ENCODE peak calls at places on chromosomes 11 and 22, in four cellular contexts. X is K562; P is naive thymus-derived CD4-positive, alpha-beta T cell; E is fibroblast of lung. L is an unnamed sample. For H3K36me3 and H3K4me1, the result is how much of the 10 kb centered on the place peaks cover.

GRCh38 chr11:118132385-118133151 is 20.1 kb downstream of the SCN4B start:
- DNase-seq in P (no peak), E (no peak), X (no peak), L (no peak)

GRCh38 chr22:46064236-46064965 is 85.9 kb upstream of the PPARA start:
- DNase-seq in X (no peak), E (peak), P (no peak), L (no peak)

GRCh38 chr11:70145025-70145529 is 58.0 kb upstream of the FADD start:
- DNase-seq in P (no peak), E (no peak), X (no peak), L (no peak)

GRCh38 chr11:27443746-27444465 is 28.7 kb downstream of the LGR4 start:
- DNase-seq in E (no peak), X (no peak), P (no peak), L (peak)

GRCh38 chr11:92838655-92839334 is 130.7 kb upstream of the MTNR1B start:
- DNase-seq in P (no peak), X (no peak), E (peak), L (peak)

GRCh38 chr11:61512435-61512834 is 3.9 kb downstream of the LRRC10B start:
- DNase-seq in P (no peak), X (no peak), E (no peak), L (no peak)

GRCh38 chr11:65298131-65298535 is 16.5 kb upstream of the CDC42EP2 start:
- DNase-seq in X (no peak), E (no peak), P (no peak), L (peak)

GRCh38 chr11:96314326-96315050 is 28.5 kb downstream of the MAML2 start:
- DNase-seq in P (no peak), E (peak), X (no peak), L (no peak)

GRCh38 chr11:72521672-72522071 is 87.3 kb upstream of the CLPB start:
- DNase-seq in P (no peak), E (no peak), X (no peak), L (no peak)

GRCh38 chr11:104163100-104164027 is 583 bp downstream of the PDGFD start:
- DNase-seq in P (no peak), X (no peak), E (peak), L (peak)

DNA sequence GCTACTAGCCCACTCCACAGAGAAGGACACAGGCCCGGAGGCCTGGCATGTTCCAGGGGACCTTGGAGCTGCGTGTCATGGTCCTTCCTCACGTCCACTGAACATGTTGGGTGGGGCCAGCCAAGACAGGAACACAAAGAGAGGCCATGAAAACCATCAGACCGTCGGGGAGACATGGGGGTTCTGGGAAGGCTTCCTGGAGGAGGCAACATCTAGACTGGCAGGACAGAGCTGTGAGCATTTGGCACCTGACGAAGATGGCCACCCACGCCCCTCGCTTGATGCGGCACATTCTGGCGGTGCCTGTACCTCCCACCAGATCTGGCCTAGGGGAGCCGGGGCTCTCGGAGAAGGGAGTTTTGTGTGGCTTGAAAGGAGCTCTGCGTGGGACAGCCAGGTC is 24.7 kb upstream of the ARHGAP8 start:
- DNase-seq in X (no peak), P (no peak), E (no peak), L (no peak)
- H3K36me3 ChIP-seq in X (under half), P (under half), E (under half), L (under half)

GRCh38 chr11:62705880-62706831 is 1.1 kb downstream of the BSCL2 start:
- DNase-seq in X (peak), E (peak), P (peak), L (peak)

GRCh38 chr11:62705401-62705800 is 1.8 kb downstream of the BSCL2 start:
- DNase-seq in E (peak), P (no peak), X (no peak), L (no peak)

GRCh38 chr11:62708423-62709261 is 1.2 kb downstream of the GNG3 start:
- DNase-seq in E (no peak), P (peak), X (no peak), L (no peak)

GRCh38 chr11:62707277-62707771 is at the start of the genes BSCL2 and GNG3:
- DNase-seq in P (no peak), E (peak), X (peak), L (peak)

DNA sequence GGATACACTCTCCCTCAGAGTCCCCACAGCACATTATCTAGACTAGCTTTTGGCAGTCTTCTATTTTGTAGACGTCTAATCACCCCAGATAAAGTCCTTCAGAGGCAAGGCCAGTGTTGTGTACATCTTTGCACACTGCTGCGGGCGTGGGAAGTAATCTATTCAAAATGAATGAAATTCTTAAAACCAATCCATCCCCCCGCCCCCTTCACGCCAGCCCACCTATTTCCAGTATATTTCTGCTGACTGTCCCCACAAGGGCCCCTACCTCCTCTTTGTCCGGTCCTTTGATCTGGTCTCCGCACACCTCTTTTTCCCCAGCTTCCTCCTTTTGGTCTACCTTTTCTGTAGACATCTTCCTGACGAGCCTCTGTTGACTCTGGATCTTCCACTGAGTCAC is 383 bp downstream of the BSCL2 start:
- DNase-seq in X (no peak), E (no peak), P (no peak), L (no peak)
- H3K4me1 ChIP-seq in X (under half), E (under half), P (under half), L (under half)

GRCh38 chr22:30925667-30926066 is 42.9 kb downstream of the MORC2 start:
- DNase-seq in X (no peak), E (no peak), P (no peak), L (no peak)

GRCh38 chr22:30930228-30930627 is 38.3 kb downstream of the MORC2 start:
- DNase-seq in E (no peak), P (no peak), X (no peak), L (no peak)

GRCh38 chr22:30926706-30927105 is 41.9 kb downstream of the MORC2 start:
- DNase-seq in E (no peak), P (no peak), X (no peak), L (no peak)

GRCh38 chr22:30927806-30928205 is 40.8 kb downstream of the MORC2 start:
- DNase-seq in X (no peak), P (no peak), E (no peak), L (no peak)

GRCh38 chr22:30928401-30928800 is 40.2 kb downstream of the MORC2 start:
- DNase-seq in X (no peak), P (no peak), E (no peak), L (no peak)
- H3K36me3 ChIP-seq in X (half or more), P (under half), E (under half), L (under half)

GRCh38 chr11:123185326-123185725 is 9.7 kb downstream of the CLMP start:
- DNase-seq in P (no peak), E (no peak), X (no peak), L (no peak)
- H3K4me1 ChIP-seq in P (under half), E (under half), X (under half), L (under half)

GRCh38 chr11:45424781-45425180 is 138.6 kb upstream of the SYT13 start:
- DNase-seq in E (no peak), X (no peak), P (no peak), L (no peak)
- H3K36me3 ChIP-seq in E (under half), X (under half), P (under half), L (under half)

DNA sequence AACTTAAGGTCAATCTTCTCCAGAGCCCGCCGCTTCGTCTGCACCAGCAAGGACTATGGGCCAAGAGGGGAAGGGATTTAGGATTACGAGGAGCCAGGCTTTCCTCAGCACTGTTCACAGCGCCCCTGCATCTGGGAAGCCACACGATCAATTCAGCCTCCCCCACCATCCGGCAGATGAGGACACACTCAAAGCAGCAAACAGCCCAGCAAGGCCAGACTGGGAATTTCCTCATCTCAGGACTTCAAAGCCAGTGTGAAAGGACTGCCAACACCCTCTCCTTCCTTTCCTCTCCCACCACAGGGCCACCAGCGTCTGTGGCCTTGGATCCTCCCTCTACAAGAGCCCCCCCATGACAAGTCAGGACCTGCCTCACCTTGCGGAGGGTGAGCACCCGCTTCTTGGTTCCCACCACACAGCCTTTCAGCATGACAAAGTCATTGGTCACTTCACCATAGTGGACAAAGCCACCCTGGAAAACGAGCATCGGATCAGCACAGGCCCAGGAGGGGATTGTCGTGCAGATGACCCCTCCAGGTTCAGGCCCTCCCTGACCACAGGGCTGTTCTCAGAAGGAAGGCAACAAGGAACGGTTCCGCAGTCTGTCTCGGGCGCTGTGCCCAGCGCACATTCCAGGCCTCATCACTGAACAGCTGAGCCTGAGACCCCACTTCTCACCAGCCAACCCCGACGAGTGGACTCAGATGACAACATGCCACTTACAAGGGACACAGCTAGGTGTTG is 6.0 kb downstream of the RPL3 start:
- DNase-seq in P (no peak), E (no peak), X (no peak), L (no peak)
- H3K4me1 ChIP-seq in P (under half), E (under half), X (half or more), L (under half)

GRCh38 chr22:37925311-37925710 is 19.2 kb downstream of the MICALL1 start:
- DNase-seq in X (no peak), E (no peak), P (no peak), L (no peak)
- H3K36me3 ChIP-seq in X (under half), E (under half), P (under half), L (under half)

GRCh38 chr11:12123799-12124198 is 13.4 kb downstream of the MICAL2 start:
- DNase-seq in X (no peak), E (no peak), P (no peak), L (peak)
- H3K4me1 ChIP-seq in X (under half), E (half or more), P (under half), L (under half)

DNA sequence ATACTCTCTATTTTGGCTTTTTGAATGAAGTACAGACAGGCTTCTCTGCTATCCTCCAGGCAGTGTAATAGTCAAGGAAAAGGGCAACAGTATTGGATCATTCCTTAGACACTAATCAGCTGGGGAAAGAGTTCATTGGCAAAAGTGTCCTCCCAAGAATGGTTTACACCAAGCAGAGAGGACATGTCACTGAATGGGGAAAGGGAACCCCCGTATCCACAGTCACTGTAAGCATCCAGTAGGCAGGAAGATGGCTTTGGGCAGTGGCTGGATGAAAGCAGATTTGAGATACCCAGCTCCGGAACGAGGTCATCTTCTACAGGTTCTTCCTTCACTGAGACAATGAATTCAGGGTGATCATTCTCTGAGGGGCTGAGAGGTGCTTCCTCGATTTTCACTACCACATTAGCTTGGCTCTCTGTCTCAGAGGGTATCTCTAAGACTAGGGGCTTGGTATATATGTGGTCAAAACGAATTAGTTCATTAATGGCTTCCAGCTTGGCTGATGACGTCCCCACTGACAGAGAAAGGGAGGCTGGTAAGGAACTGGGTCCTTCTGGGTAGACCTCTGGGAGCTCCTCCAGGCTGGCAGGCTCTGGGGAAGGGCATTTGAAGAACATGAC is 5.2 kb downstream of the XBP1 start:
- DNase-seq in P (no peak), E (no peak), X (no peak), L (no peak)
- H3K36me3 ChIP-seq in P (under half), E (under half), X (half or more), L (under half)